ENCODE peak calls at places on chromosomes 16 and 17, in four cellular contexts. W is small intestine; U is WERI-Rb-1; Y is CD8-positive, alpha-beta T cell. M is an unnamed sample.

GRCh38 chr17:37317867-37318266 is 57.9 kb upstream of the C17orf78 start:
- DNase-seq in W (no peak), U (no peak), Y (no peak), M (no peak)

GRCh38 chr16:1782408-1783247 is at the start of the genes NUBP2 and SPSB3:
- DNase-seq in W (peak), U (peak), Y (peak), M (peak)

GRCh38 chr16:28563218-28563617 is 9.5 kb downstream of the SGF29 start:
- DNase-seq in W (no peak), U (no peak), Y (no peak), M (no peak)

GRCh38 chr17:78617371-78618061 is 40.3 kb upstream of the DNAH17 start:
- DNase-seq in W (no peak), U (peak), Y (no peak), M (no peak)

GRCh38 chr17:34616148-34616547 is 36.8 kb downstream of the TMEM132E start:
- DNase-seq in W (no peak), U (peak), Y (no peak), M (no peak)

GRCh38 chr17:41061969-41062368 is 2.1 kb upstream of the KRTAP2-3 start:
- DNase-seq in W (no peak), U (no peak), Y (no peak), M (no peak)

GRCh38 chr16:81810894-81811538 is 31.9 kb downstream of the PLCG2 start:
- DNase-seq in W (no peak), U (no peak), Y (no peak), M (peak)

GRCh38 chr17:63967953-63968352 is 4.8 kb downstream of the SCN4A start:
- DNase-seq in W (no peak), U (no peak), Y (no peak), M (no peak)

GRCh38 chr17:14372905-14373559 is 72.2 kb downstream of the HS3ST3B1 start:
- DNase-seq in W (no peak), U (no peak), Y (no peak), M (no peak)

GRCh38 chr17:2233441-2233947 is 70.1 kb downstream of the SMG6 start:
- DNase-seq in W (no peak), U (no peak), Y (no peak), M (no peak)

GRCh38 chr17:82098939-82099765 is 1.1 kb upstream of the FASN start:
- DNase-seq in W (no peak), U (peak), Y (no peak), M (peak)

GRCh38 chr16:87945351-87946042 is 5.7 kb upstream of the BANP start:
- DNase-seq in W (peak), U (peak), Y (no peak), M (no peak)

GRCh38 chr16:52861614-52862022 is 191.1 kb downstream of the CHD9NB start:
- DNase-seq in W (peak), U (peak), Y (no peak), M (no peak)

GRCh38 chr16:53629607-53630312 is 73.9 kb downstream of the RPGRIP1L start:
- DNase-seq in W (no peak), U (no peak), Y (no peak), M (no peak)

GRCh38 chr16:57345666-57346204 is 12.8 kb upstream of the CCL22 start:
- DNase-seq in W (no peak), U (no peak), Y (no peak), M (no peak)

GRCh38 chr16:50213939-50214519 is 52.3 kb upstream of the ADCY7 start:
- DNase-seq in W (peak), U (no peak), Y (no peak), M (no peak)

GRCh38 chr16:13902677-13903076 is 17.3 kb upstream of the ERCC4 start:
- DNase-seq in W (no peak), U (no peak), Y (no peak), M (no peak)

GRCh38 chr17:55346658-55347057 is 75.0 kb downstream of the MMD start:
- DNase-seq in W (no peak), U (no peak), Y (no peak), M (no peak)

GRCh38 chr17:71349908-71350600 is 770.8 kb upstream of the SOX9 start:
- DNase-seq in W (no peak), U (no peak), Y (no peak), M (no peak)

GRCh38 chr16:20114356-20114755 is 40.7 kb upstream of the GPR139 start:
- DNase-seq in W (peak), U (no peak), Y (no peak), M (no peak)

GRCh38 chr17:72193395-72194106 is 72.7 kb downstream of the SOX9 start:
- DNase-seq in W (no peak), U (no peak), Y (no peak), M (no peak)

GRCh38 chr17:9228408-9229159 is 207.3 kb downstream of the NTN1 start:
- DNase-seq in W (no peak), U (no peak), Y (no peak), M (no peak)

GRCh38 chr16:1621851-1622250 is 9.7 kb downstream of the CRAMP1 start:
- DNase-seq in W (no peak), U (no peak), Y (no peak), M (peak)

GRCh38 chr17:64455993-64456885 is 7.3 kb downstream of the MILR1 start:
- DNase-seq in W (peak), U (no peak), Y (no peak), M (no peak)

GRCh38 chr16:89860747-89861304 is 12.6 kb upstream of the TCF25 start:
- DNase-seq in W (peak), U (peak), Y (peak), M (peak)

GRCh38 chr17:40371261-40371929 is 6.9 kb upstream of the GJD3 start:
- DNase-seq in W (no peak), U (peak), Y (no peak), M (no peak)

GRCh38 chr16:69888005-69888560 is 63.1 kb upstream of the CLEC18A start:
- DNase-seq in W (no peak), U (no peak), Y (no peak), M (no peak)
- H3K4me3 ChIP-seq in W (no peak), U (no peak), Y (no peak), M (no peak)

GRCh38 chr16:12123462-12123861 is 146.9 kb downstream of the SNX29 start:
- DNase-seq in W (no peak), U (no peak), Y (no peak), M (no peak)

GRCh38 chr16:12130691-12131302 is 154.3 kb downstream of the SNX29 start:
- DNase-seq in W (no peak), U (no peak), Y (no peak), M (no peak)

GRCh38 chr16:12124742-12125141 is 148.2 kb downstream of the SNX29 start:
- DNase-seq in W (no peak), U (no peak), Y (no peak), M (no peak)

GRCh38 chr16:12126091-12126806 is 149.7 kb downstream of the SNX29 start:
- DNase-seq in W (no peak), U (no peak), Y (no peak), M (no peak)

DNA sequence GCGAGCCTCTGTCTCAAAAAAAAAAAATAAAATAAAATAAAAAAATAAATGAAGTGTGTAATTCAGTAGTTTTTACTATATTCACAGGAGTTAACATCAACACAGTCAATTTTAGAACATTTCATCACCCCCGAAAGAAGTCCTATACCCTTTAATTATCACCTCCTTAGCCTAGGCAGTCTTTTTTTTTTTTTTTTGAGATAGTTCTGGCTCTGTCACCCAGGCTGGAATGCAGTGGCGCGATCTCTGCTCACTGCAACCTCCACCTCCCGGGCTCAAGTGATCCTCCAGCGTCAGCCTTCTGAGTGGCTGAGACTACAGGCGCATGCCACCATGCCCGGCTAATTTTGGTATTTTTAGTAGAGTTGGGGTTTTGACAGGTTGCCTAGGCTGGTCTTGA is 150.7 kb downstream of the SNX29 start:
- DNase-seq in W (no peak), U (no peak), Y (no peak), M (no peak)
- H3K27ac ChIP-seq in W (no peak), U (no peak), Y (no peak), M (no peak)

GRCh38 chr17:44693609-44694008 is 4.0 kb upstream of the CCDC43 start:
- DNase-seq in W (no peak), U (no peak), Y (no peak), M (no peak)

GRCh38 chr17:44688675-44689491 is 693 bp downstream of the CCDC43 start:
- DNase-seq in W (peak), U (no peak), Y (no peak), M (no peak)

GRCh38 chr17:44689492-44690217 is at the start of gene CCDC43:
- DNase-seq in W (peak), U (peak), Y (peak), M (peak)

GRCh38 chr17:44687752-44688151 is 1.8 kb downstream of the CCDC43 start:
- DNase-seq in W (no peak), U (no peak), Y (no peak), M (no peak)

DNA sequence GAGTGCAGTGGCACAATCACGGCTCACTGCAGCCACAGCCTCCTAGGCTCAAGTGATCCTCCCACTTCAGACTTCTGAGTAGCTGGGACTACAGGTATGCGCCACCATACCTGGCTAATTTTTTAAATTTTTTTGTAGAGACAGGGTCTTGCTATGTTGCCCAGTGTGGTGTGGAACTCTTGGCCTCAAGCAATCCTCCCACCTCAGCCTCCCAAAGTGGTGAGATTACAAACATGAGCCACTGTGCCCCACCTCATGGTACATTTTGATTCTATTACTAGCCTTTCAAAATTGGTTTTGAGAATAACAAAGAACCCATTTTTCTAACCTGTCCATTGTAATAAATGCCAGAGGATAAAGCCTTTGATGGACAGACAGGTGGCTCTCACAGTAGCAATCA is 1.4 kb downstream of the CCDC43 start:
- DNase-seq in W (no peak), U (no peak), Y (no peak), M (no peak)
- H3K4me3 ChIP-seq in W (no peak), U (no peak), Y (no peak), M (no peak)

GRCh38 chr17:73209436-73209835 is 16.6 kb downstream of the COG1 start:
- DNase-seq in W (no peak), U (no peak), Y (no peak), M (no peak)
- H3K27ac ChIP-seq in W (no peak), U (no peak), Y (no peak), M (no peak)